ENCODE peak calls at places on chromosomes 13 and 19, in seven cellular contexts. C is RPMI8226; J is stimulated activated CD8-positive, alpha-beta memory T cell treated with anti-CD3 and anti-CD28 coated beads, Interleukin-7, amount 100 ng/mL, for 24 hours; K is head of caudate nucleus; O is cardiac fibroblast; A is activated CD4-positive, alpha-beta memory T cell treated with anti-CD3 and anti-CD28 coated beads, Interleukin-2, amount 10 ng/mL, durations not matched to agents 7 days and 5 days; D is NCI-H748 treated with DMSO at 0.1 percent for 48 hours. H is an unnamed sample.

GRCh38 chr13:106177146-106177545 is 358.3 kb downstream of the EFNB2 start:
- DNase-seq in O (no peak), J (no peak), D (no peak), K (no peak), C (no peak), A (no peak), H (no peak)

GRCh38 chr19:38263696-38264485 is 482 bp upstream of the SPINT2 start:
- DNase-seq in D (peak), C (peak), K (peak), O (peak), A (peak), J (peak), H (no peak)

GRCh38 chr19:2661615-2662014 is 40.9 kb downstream of the GNG7 start:
- DNase-seq in J (no peak), C (no peak), K (no peak), D (no peak), A (peak), O (peak), H (peak)

GRCh38 chr19:12828494-12828893 is 5.9 kb downstream of the RTBDN start:
- DNase-seq in O (no peak), K (no peak), A (peak), D (peak), J (no peak), C (peak), H (peak)

GRCh38 chr13:49495783-49496762 is at the start of gene PHF11:
- DNase-seq in C (peak), O (peak), K (peak), D (peak), J (peak), A (peak), H (peak)

GRCh38 chr13:44763604-44764311 is 187.6 kb upstream of the TSC22D1 start:
- DNase-seq in J (no peak), K (no peak), C (no peak), O (no peak), D (no peak), A (no peak), H (no peak)

GRCh38 chr13:112012004-112012704 is 54.8 kb upstream of the SOX1 start:
- DNase-seq in O (no peak), D (no peak), A (no peak), J (no peak), K (no peak), C (no peak), H (no peak)

GRCh38 chr19:16627194-16627927 is 643 bp downstream of the MED26 start:
- DNase-seq in O (peak), K (no peak), C (no peak), A (peak), J (no peak), D (no peak), H (peak)

GRCh38 chr19:33781536-33781935 is 15.1 kb upstream of the KCTD15 start:
- DNase-seq in J (no peak), C (no peak), O (no peak), D (no peak), K (no peak), A (no peak), H (no peak)

GRCh38 chr13:96672016-96672415 is 322.3 kb downstream of the OXGR1 start:
- DNase-seq in K (no peak), C (no peak), J (no peak), O (peak), A (no peak), D (no peak), H (no peak)

GRCh38 chr13:42553098-42554046 is 20.6 kb upstream of the TNFSF11 start:
- DNase-seq in O (peak), D (no peak), J (no peak), K (no peak), C (no peak), A (no peak), H (no peak)

GRCh38 chr13:29575098-29575497 is 20.4 kb downstream of the SLC7A1 start:
- DNase-seq in A (no peak), C (no peak), D (no peak), K (no peak), J (no peak), O (no peak), H (no peak)

GRCh38 chr13:35460061-35460460 is 16.4 kb downstream of the MAB21L1 start:
- DNase-seq in J (no peak), A (no peak), D (no peak), K (no peak), C (no peak), O (no peak), H (no peak)

GRCh38 chr13:85108356-85108755 is 690.9 kb downstream of the SLITRK6 start:
- DNase-seq in D (no peak), C (no peak), J (no peak), K (no peak), O (no peak), A (no peak), H (peak)

GRCh38 chr13:74052402-74052928 is 81.7 kb downstream of the KLF12 start:
- DNase-seq in D (no peak), C (no peak), K (no peak), O (no peak), J (no peak), A (no peak), H (no peak)

GRCh38 chr13:39538826-39539555 is 64.0 kb downstream of the LHFPL6 start:
- DNase-seq in C (no peak), A (no peak), J (no peak), D (peak), K (no peak), O (peak), H (no peak)

GRCh38 chr19:10603084-10603872 is 16.2 kb upstream of the AP1M2 start:
- DNase-seq in K (no peak), O (peak), J (peak), A (peak), D (no peak), C (peak), H (peak)

GRCh38 chr19:53463263-53463662 is 4.3 kb upstream of the ZNF813 start:
- DNase-seq in D (no peak), J (no peak), O (peak), A (no peak), K (peak), C (peak), H (no peak)

GRCh38 chr13:114130708-114131580 is 1.5 kb downstream of the RASA3 start:
- DNase-seq in O (peak), C (peak), J (no peak), K (no peak), A (peak), D (peak), H (peak)

GRCh38 chr19:17865364-17866311 is 5.9 kb downstream of the RPL18A start:
- DNase-seq in O (peak), A (no peak), C (peak), K (no peak), D (no peak), J (no peak), H (no peak)

GRCh38 chr19:821228-821975 is at the start of gene PLPPR3:
- DNase-seq in A (no peak), K (no peak), J (no peak), C (no peak), O (no peak), D (no peak), H (no peak)

GRCh38 chr19:30408734-30409301 is 36.6 kb downstream of the ZNF536 start:
- DNase-seq in J (no peak), C (no peak), D (no peak), K (no peak), O (no peak), A (no peak), H (no peak)

GRCh38 chr19:10742494-10742893 is 24.6 kb downstream of the DNM2 start:
- DNase-seq in A (no peak), D (no peak), K (no peak), J (no peak), O (no peak), C (no peak), H (no peak)

GRCh38 chr19:54266133-54266532 is 9.1 kb upstream of the LILRB5 start:
- DNase-seq in J (peak), A (peak), K (peak), C (peak), D (peak), O (peak), H (peak)

GRCh38 chr13:23570931-23571330 is 719 bp downstream of the TNFRSF19 start:
- DNase-seq in O (peak), A (no peak), J (no peak), C (no peak), D (peak), K (no peak), H (no peak)

GRCh38 chr13:104534847-104535246 is 1468.6 kb upstream of the SLC10A2 start:
- DNase-seq in C (peak), O (no peak), J (no peak), D (no peak), K (no peak), A (no peak), H (no peak)

GRCh38 chr19:17794731-17795494 is at the start of gene B3GNT3:
- DNase-seq in K (no peak), O (peak), C (peak), A (no peak), D (peak), J (no peak), H (no peak)

GRCh38 chr13:73835138-73835721 is 299.0 kb downstream of the KLF12 start:
- DNase-seq in O (peak), C (peak), J (no peak), D (peak), K (no peak), A (no peak), H (no peak)

GRCh38 chr13:40657307-40657706 is 9.1 kb downstream of the FOXO1 start:
- DNase-seq in A (no peak), J (no peak), O (no peak), D (no peak), C (no peak), K (no peak), H (no peak)

GRCh38 chr13:48496796-48497195 is 36.1 kb downstream of the RCBTB2 start:
- DNase-seq in J (no peak), O (no peak), D (no peak), K (no peak), A (peak), C (no peak), H (peak)